ENCODE peak calls at places on chromosomes 16 and 17, in five cellular contexts. K, A, I, G and V are unnamed samples.

GRCh38 chr17:74457146-74457819 is 9.2 kb upstream of the CD300A start:
- DNase-seq in K (peak; percentile 53), G (peak; percentile 20), A (peak; percentile 84), I (peak; percentile 82), V (no peak)

GRCh38 chr16:995087-995486 is 13.5 kb downstream of the SOX8 start:
- DNase-seq in I (no peak), G (peak; percentile 43), A (no peak), K (peak; percentile 9), V (no peak)

GRCh38 chr16:62661435-62661834 is 625.2 kb upstream of the CDH8 start:
- DNase-seq in I (no peak), K (no peak), G (no peak), A (no peak), V (no peak)

GRCh38 chr17:42276609-42277341 is 584 bp upstream of the STAT5B start:
- DNase-seq in G (peak; percentile 85), I (peak; percentile 67), A (peak; percentile 88), K (peak; percentile 87), V (no peak)

GRCh38 chr17:80948961-80949450 is 42.6 kb upstream of the CHMP6 start:
- DNase-seq in A (peak; percentile 20), K (peak; percentile 15), G (no peak), I (no peak), V (no peak)

GRCh38 chr17:68682913-68683312 is 81.7 kb upstream of the FAM20A start:
- DNase-seq in I (no peak), K (no peak), G (no peak), A (no peak), V (no peak)

GRCh38 chr16:58684001-58684353 is 593 bp downstream of the SLC38A7 start:
- DNase-seq in A (peak; percentile 30), K (peak; percentile 58), I (no peak), G (peak; percentile 20), V (no peak)

GRCh38 chr17:49515196-49515770 is 20.2 kb downstream of the NGFR start:
- DNase-seq in A (peak; percentile 93), G (peak; percentile 95), K (peak; percentile 83), I (peak; percentile 95), V (no peak)

GRCh38 chr17:74334393-74335039 is 8.5 kb downstream of the KIF19 start:
- DNase-seq in I (no peak), A (no peak), G (no peak), K (no peak), V (no peak)

GRCh38 chr16:51326131-51326856 is 175.2 kb upstream of the SALL1 start:
- DNase-seq in A (no peak), K (peak; percentile 67), G (peak; percentile 92), I (no peak), V (no peak)